ENCODE peak calls at places on chromosomes 13 and 19, in four cellular contexts. U, S, G and C are unnamed samples.
A peak's percentile ranks its signal among the peaks of the same experiment; 100 is the strongest.

GRCh38 chr13:76795701-76796695 is 90.2 kb downstream of the KCTD12 start:
- DNase-seq in U (no peak), S (no peak), G (no peak), C (no peak)

GRCh38 chr19:37905936-37906867 is at the start of gene WDR87:
- DNase-seq in U (peak; percentile 64), S (peak; percentile 51), G (peak; percentile 76), C (peak; percentile 89)

GRCh38 chr19:29878973-29879654 is 62.9 kb upstream of the URI1 start:
- DNase-seq in U (peak; percentile 89), S (peak; percentile 50), G (peak; percentile 80), C (peak; percentile 36)

GRCh38 chr13:45280751-45281634 is 60.0 kb downstream of the TPT1 start:
- DNase-seq in U (peak; percentile 67), S (peak; percentile 47), G (no peak), C (peak; percentile 71)

GRCh38 chr19:35816262-35816661 is 3.6 kb upstream of the PRODH2 start:
- DNase-seq in U (no peak), S (no peak), G (no peak), C (no peak)

GRCh38 chr19:36577271-36577996 is 4.3 kb upstream of the ZNF529 start:
- DNase-seq in U (no peak), S (no peak), G (no peak), C (no peak)

GRCh38 chr13:31477961-31478360 is 261.4 kb upstream of the RXFP2 start:
- DNase-seq in U (no peak), S (no peak), G (no peak), C (no peak)

GRCh38 chr13:22740264-22740663 is 440.5 kb upstream of the SGCG start:
- DNase-seq in U (peak; percentile 11), S (no peak), G (no peak), C (peak; percentile 25)

GRCh38 chr19:31528261-31528660 is 179.0 kb upstream of the TSHZ3 start:
- DNase-seq in U (no peak), S (no peak), G (no peak), C (no peak)

GRCh38 chr13:109897988-109898623 is 111.7 kb upstream of the IRS2 start:
- DNase-seq in U (no peak), S (no peak), G (no peak), C (no peak)

GRCh38 chr13:109768616-109769015 is 17.8 kb downstream of the IRS2 start:
- DNase-seq in U (no peak), S (no peak), G (no peak), C (no peak)

GRCh38 chr19:46524272-46524671 is 28.6 kb upstream of the PNMA8B start:
- DNase-seq in U (no peak), S (no peak), G (no peak), C (no peak)

GRCh38 chr19:41427647-41428480 is 690 bp upstream of the B3GNT8 start:
- DNase-seq in U (no peak), S (no peak), G (peak; percentile 73), C (peak; percentile 39)

GRCh38 chr19:56927791-56928207 is 87.3 kb upstream of the PEG3 start:
- DNase-seq in U (no peak), S (peak; percentile 80), G (no peak), C (no peak)

GRCh38 chr13:23472189-23472588 is 38.7 kb upstream of the SACS start:
- DNase-seq in U (no peak), S (no peak), G (no peak), C (no peak)

GRCh38 chr13:98365291-98365690 is 188.2 kb upstream of the RNF113B start:
- DNase-seq in U (no peak), S (no peak), G (no peak), C (no peak)

GRCh38 chr19:8194528-8195275 is 14.5 kb upstream of the CERS4 start:
- DNase-seq in U (no peak), S (no peak), G (no peak), C (no peak)

GRCh38 chr13:45231722-45232121 is 30.9 kb upstream of the KCTD4 start:
- DNase-seq in U (no peak), S (no peak), G (peak; percentile 8), C (no peak)

GRCh38 chr13:80126382-80127068 is 214.4 kb downstream of the SPRY2 start:
- DNase-seq in U (no peak), S (no peak), G (no peak), C (no peak)

GRCh38 chr13:90793261-90793785 is 554.2 kb upstream of the MIR17HG start:
- DNase-seq in U (no peak), S (no peak), G (no peak), C (no peak)

GRCh38 chr13:73025212-73026012 is 33.4 kb upstream of the KLF5 start:
- DNase-seq in U (no peak), S (no peak), G (no peak), C (no peak)

GRCh38 chr19:31289976-31290375 is 59.3 kb downstream of the TSHZ3 start:
- DNase-seq in U (no peak), S (no peak), G (no peak), C (no peak)

GRCh38 chr19:29845576-29846176 is 33.9 kb downstream of the CCNE1 start:
- DNase-seq in U (peak; percentile 84), S (no peak), G (peak; percentile 33), C (no peak)

GRCh38 chr19:39111593-39112199 is 13.9 kb upstream of the PAK4 start:
- DNase-seq in U (peak; percentile 85), S (no peak), G (peak; percentile 50), C (no peak)

GRCh38 chr19:41746593-41747227 is 8.6 kb upstream of the CEACAM6 start:
- DNase-seq in U (peak; percentile 87), S (peak; percentile 29), G (peak; percentile 29), C (peak; percentile 67)

GRCh38 chr19:4640247-4641000 is 1.1 kb downstream of the TNFAIP8L1 start:
- DNase-seq in U (no peak), S (peak; percentile 66), G (no peak), C (no peak)

GRCh38 chr13:103471896-103472295 is 405.7 kb upstream of the SLC10A2 start:
- DNase-seq in U (peak; percentile 8), S (no peak), G (no peak), C (peak; percentile 9)

GRCh38 chr19:50214699-50215543 is 11.5 kb downstream of the MYH14 start:
- DNase-seq in U (no peak), S (no peak), G (no peak), C (peak; percentile 55)

GRCh38 chr19:56103027-56103614 is 18.0 kb downstream of the ZNF787 start:
- DNase-seq in U (no peak), S (no peak), G (no peak), C (no peak)

GRCh38 chr13:80313668-80314278 is 27.2 kb downstream of the SPRY2 start:
- DNase-seq in U (peak; percentile 19), S (no peak), G (no peak), C (no peak)

GRCh38 chr19:39805120-39805519 is 26.5 kb downstream of the LEUTX start:
- DNase-seq in U (no peak), S (no peak), G (no peak), C (no peak)

GRCh38 chr19:55452381-55453325 is 8.8 kb downstream of the ISOC2 start:
- DNase-seq in U (peak; percentile 80), S (peak; percentile 44), G (peak; percentile 90), C (peak; percentile 95)

GRCh38 chr19:43779147-43779819 is 1.5 kb downstream of the KCNN4 start:
- DNase-seq in U (no peak), S (no peak), G (no peak), C (no peak)

GRCh38 chr19:11480081-11480926 is 542 bp downstream of the ELAVL3 start:
- DNase-seq in U (no peak), S (no peak), G (no peak), C (peak; percentile 26)

GRCh38 chr13:96243371-96243770 is 153.5 kb downstream of the HS6ST3 start:
- DNase-seq in U (no peak), S (no peak), G (no peak), C (no peak)

GRCh38 chr13:113119822-113120189 is 2.8 kb upstream of the F10 start:
- DNase-seq in U (no peak), S (no peak), G (no peak), C (no peak)

GRCh38 chr19:3607398-3608078 is 863 bp upstream of the TBXA2R start:
- DNase-seq in U (no peak), S (no peak), G (peak; percentile 64), C (peak; percentile 61)

GRCh38 chr13:36549771-36550170 is 117.5 kb downstream of the CCNA1 start:
- DNase-seq in U (no peak), S (no peak), G (no peak), C (no peak)

GRCh38 chr13:37481005-37481857 is 117.3 kb downstream of the POSTN start:
- DNase-seq in U (no peak), S (no peak), G (no peak), C (no peak)

DNA sequence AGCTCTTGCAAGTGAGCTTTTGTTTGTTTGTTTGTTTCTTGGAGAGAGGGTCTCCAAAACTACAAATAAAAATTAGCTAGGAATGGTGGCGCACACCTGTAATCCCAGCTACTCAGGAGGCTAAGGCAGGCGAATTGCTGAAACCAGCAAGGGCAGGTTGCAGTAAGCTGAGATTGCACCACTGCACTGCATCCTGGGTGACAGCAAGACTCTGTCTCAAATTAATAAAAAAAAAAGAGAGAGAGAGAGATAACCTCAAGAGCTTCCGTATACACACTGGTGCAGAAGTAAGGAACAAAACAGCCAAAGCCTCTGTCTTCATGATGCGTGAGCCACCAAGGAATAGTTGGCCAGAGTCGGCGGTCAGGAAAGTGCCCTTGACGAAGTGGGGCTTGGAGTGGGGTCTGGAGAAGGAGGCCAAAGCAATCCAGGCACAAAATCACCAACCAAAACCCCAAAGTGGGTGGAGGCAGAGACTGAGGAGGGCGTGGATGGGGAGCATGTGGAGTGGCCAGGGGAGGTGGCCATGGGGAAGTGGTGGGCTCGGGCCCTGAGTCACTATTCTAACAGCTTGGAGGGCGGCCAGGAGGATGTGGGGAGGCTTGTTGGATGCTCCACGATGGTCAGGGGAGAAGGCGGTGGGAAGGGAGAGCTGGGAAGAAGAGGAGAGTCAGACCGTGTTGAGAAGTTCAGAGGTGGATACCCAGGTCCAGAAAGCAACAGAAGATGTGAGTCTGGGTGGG is 21.2 kb upstream of the TOMM40 start:
- DNase-seq in U (no peak), S (no peak), G (no peak), C (no peak)
- TF ChIP-seq NR3C1 in U (no peak), S (no peak), G (no peak), C (no peak)

GRCh38 chr13:67950594-67950993 is 720.5 kb upstream of the PCDH9 start:
- DNase-seq in U (no peak), S (no peak), G (no peak), C (no peak)
- TF ChIP-seq JUN in U (no peak), S (no peak), G (no peak), C (no peak)

DNA sequence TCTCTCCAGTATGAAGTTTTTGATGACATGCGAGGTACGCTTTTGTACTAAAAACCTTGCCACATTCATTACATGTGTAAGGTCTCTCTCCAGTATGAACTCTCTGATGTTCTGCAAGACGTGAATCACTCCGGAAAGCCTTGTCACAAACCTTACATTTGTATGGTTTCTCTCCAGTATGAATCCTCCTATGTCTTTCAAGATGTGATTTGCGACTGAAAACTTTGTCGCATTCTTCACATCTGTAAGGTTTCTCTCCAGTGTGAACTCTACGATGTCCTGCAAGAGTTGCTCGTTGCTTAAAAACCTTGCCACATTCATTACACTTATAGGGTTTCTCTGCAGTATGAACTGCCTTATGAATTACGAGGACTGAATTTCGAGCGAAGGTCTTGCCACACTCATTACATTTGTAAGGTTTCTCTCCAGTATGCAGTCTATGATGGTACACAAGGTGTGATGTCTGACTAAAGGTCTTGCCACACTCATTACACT is 16.5 kb downstream of the ZNF320 start:
- DNase-seq in U (no peak), S (no peak), G (no peak), C (no peak)
- TF ChIP-seq NR3C1 in U (no peak), S (no peak), G (no peak), C (no peak)

GRCh38 chr13:107867701-107868661 is 347.4 kb downstream of the LIG4 start:
- DNase-seq in U (peak; percentile 15), S (no peak), G (peak; percentile 78), C (peak; percentile 63)
- TF ChIP-seq JUN in U (no peak), S (no peak), G (no peak), C (no peak)